ENCODE peak calls at places on chromosomes 11 and 22, in six cellular contexts. F is cardiac fibroblast, Y is glutamatergic neuron, K is lower lobe of right lung, T is uterus, A is PC-9. Q is an unnamed sample.

GRCh38 chr22:35446365-35446764 is 46.4 kb downstream of the MCM5 start:
- DNase-seq in A (peak), F (peak), T (peak), K (no peak), Y (no peak), Q (no peak)

GRCh38 chr11:1504581-1505290 is 18.2 kb upstream of the MOB2 start:
- DNase-seq in A (no peak), F (no peak), T (no peak), Y (no peak), K (peak), Q (no peak)

GRCh38 chr11:2742611-2743426 is 43.0 kb upstream of the KCNQ1OT1 start:
- DNase-seq in Y (peak), A (no peak), K (peak), T (no peak), F (no peak), Q (no peak)

GRCh38 chr11:126917531-126918204 is 82.9 kb downstream of the KIRREL3 start:
- DNase-seq in A (peak), K (no peak), T (no peak), F (peak), Y (no peak), Q (no peak)

GRCh38 chr22:40121463-40121862 is 56.3 kb upstream of the TNRC6B start:
- DNase-seq in F (no peak), K (no peak), T (no peak), Y (peak), A (no peak), Q (no peak)

GRCh38 chr11:89487016-89487415 is 4.2 kb downstream of the NOX4 start:
- DNase-seq in A (no peak), F (peak), Y (no peak), K (no peak), T (no peak), Q (no peak)

GRCh38 chr11:12871788-12872321 is 137.3 kb upstream of the RASSF10 start:
- DNase-seq in F (peak), Y (no peak), K (no peak), A (no peak), T (peak), Q (no peak)

GRCh38 chr11:133206313-133207005 is 325.8 kb downstream of the OPCML start:
- DNase-seq in T (no peak), F (no peak), Y (no peak), K (no peak), A (no peak), Q (no peak)

GRCh38 chr11:18623707-18624106 is 10.4 kb downstream of the SPTY2D1 start:
- DNase-seq in A (no peak), F (no peak), T (no peak), Y (no peak), K (no peak), Q (no peak)

GRCh38 chr22:49664371-49664881 is 163.2 kb downstream of the BRD1 start:
- DNase-seq in F (no peak), A (no peak), T (peak), Y (no peak), K (peak), Q (no peak)

GRCh38 chr11:34281256-34281655 is 76.6 kb downstream of the ABTB2 start:
- DNase-seq in Y (no peak), T (no peak), F (peak), K (no peak), A (no peak), Q (no peak)

GRCh38 chr11:619625-620050 is 3.9 kb upstream of the IRF7 start:
- DNase-seq in A (no peak), F (no peak), T (no peak), K (no peak), Y (no peak), Q (no peak)

GRCh38 chr22:37749223-37749622 is 52.4 kb downstream of the TRIOBP start:
- DNase-seq in A (peak), Y (no peak), T (no peak), K (peak), F (no peak), Q (no peak)

GRCh38 chr22:20628081-20628939 is 120.9 kb downstream of the MED15 start:
- DNase-seq in F (no peak), T (no peak), A (no peak), Y (no peak), K (no peak), Q (no peak)

GRCh38 chr11:44224867-44225501 is 85.0 kb downstream of the ALX4 start:
- DNase-seq in K (no peak), F (peak), Y (no peak), T (no peak), A (no peak), Q (no peak)

GRCh38 chr11:117976445-117976844 is 9.7 kb upstream of the IL10RA start:
- DNase-seq in A (no peak), K (no peak), Y (no peak), F (no peak), T (no peak), Q (no peak)

GRCh38 chr22:49532831-49533802 is 294.6 kb downstream of the BRD1 start:
- DNase-seq in K (no peak), F (no peak), T (no peak), Y (no peak), A (no peak), Q (no peak)

GRCh38 chr22:21837184-21837979 is 30.1 kb downstream of the MAPK1 start:
- DNase-seq in K (no peak), F (peak), A (peak), T (peak), Y (no peak), Q (peak)

GRCh38 chr11:105357764-105358163 is 218.2 kb upstream of the CARD18 start:
- DNase-seq in A (no peak), K (no peak), Y (no peak), F (peak), T (no peak), Q (no peak)

GRCh38 chr11:33912405-33913361 is 20.8 kb upstream of the LMO2 start:
- DNase-seq in K (no peak), F (peak), Y (no peak), A (peak), T (no peak), Q (no peak)

GRCh38 chr11:25159341-25159740 is 662.5 kb downstream of the LUZP2 start:
- DNase-seq in A (no peak), Y (no peak), K (no peak), F (peak), T (no peak), Q (no peak)

GRCh38 chr11:123132881-123133280 is 62.2 kb downstream of the CLMP start:
- DNase-seq in K (no peak), Y (no peak), F (no peak), T (no peak), A (no peak), Q (no peak)

GRCh38 chr11:128251140-128251539 is 336.2 kb downstream of the ETS1 start:
- DNase-seq in T (no peak), F (peak), K (no peak), Y (no peak), A (no peak), Q (no peak)

GRCh38 chr11:14537134-14537599 is 17.0 kb upstream of the PSMA1 start:
- DNase-seq in T (no peak), K (no peak), Y (no peak), F (peak), A (no peak), Q (no peak)

GRCh38 chr11:563812-564578 is 3.2 kb downstream of the RASSF7 start:
- DNase-seq in T (no peak), F (no peak), Y (no peak), K (no peak), A (peak), Q (no peak)

GRCh38 chr11:34012734-34013133 is 38.8 kb upstream of the CAPRIN1 start:
- DNase-seq in F (no peak), Y (no peak), K (no peak), T (no peak), A (no peak), Q (no peak)

GRCh38 chr11:76656087-76656531 is 14.4 kb downstream of the LRRC32 start:
- DNase-seq in F (no peak), Y (peak), T (no peak), A (no peak), K (no peak), Q (no peak)

GRCh38 chr11:128692750-128693578 is 908 bp upstream of the FLI1 start:
- DNase-seq in T (no peak), K (peak), F (peak), Y (peak), A (no peak), Q (no peak)

GRCh38 chr22:44697423-44698179 is 4.4 kb upstream of the PRR5 start:
- DNase-seq in Y (peak), A (peak), F (peak), T (peak), K (peak), Q (peak)

GRCh38 chr11:130588471-130588870 is 140.0 kb downstream of the ADAMTS15 start:
- DNase-seq in A (no peak), T (no peak), F (no peak), Y (no peak), K (no peak), Q (no peak)

GRCh38 chr11:79950741-79951140 is 509.9 kb upstream of the TENM4 start:
- DNase-seq in A (no peak), K (no peak), Y (no peak), T (no peak), F (no peak), Q (no peak)

GRCh38 chr11:123815116-123815515 is 9.0 kb upstream of the OR6M1 start:
- DNase-seq in T (no peak), F (no peak), A (no peak), K (no peak), Y (no peak), Q (no peak)

GRCh38 chr11:86987687-86988086 is 32.5 kb upstream of the FZD4 start:
- DNase-seq in A (no peak), T (no peak), Y (no peak), F (no peak), K (no peak), Q (no peak)

GRCh38 chr22:40276877-40277823 is 69.2 kb upstream of the ADSL start:
- DNase-seq in Y (no peak), F (peak), K (no peak), T (no peak), A (no peak), Q (no peak)

GRCh38 chr11:35526370-35526792 is 965 bp upstream of the PAMR1 start:
- DNase-seq in F (peak), A (no peak), K (no peak), T (no peak), Y (no peak), Q (no peak)

GRCh38 chr22:49632199-49633009 is 195.3 kb downstream of the BRD1 start:
- DNase-seq in Y (no peak), K (peak), A (peak), T (no peak), F (peak), Q (peak)

GRCh38 chr11:16336721-16337120 is 19.6 kb downstream of the SOX6 start:
- DNase-seq in K (no peak), T (no peak), A (no peak), F (no peak), Y (no peak), Q (no peak)

GRCh38 chr11:86291466-86292262 is 10.4 kb upstream of the HIKESHI start:
- DNase-seq in A (peak), Y (peak), F (peak), K (no peak), T (peak), Q (peak)

DNA sequence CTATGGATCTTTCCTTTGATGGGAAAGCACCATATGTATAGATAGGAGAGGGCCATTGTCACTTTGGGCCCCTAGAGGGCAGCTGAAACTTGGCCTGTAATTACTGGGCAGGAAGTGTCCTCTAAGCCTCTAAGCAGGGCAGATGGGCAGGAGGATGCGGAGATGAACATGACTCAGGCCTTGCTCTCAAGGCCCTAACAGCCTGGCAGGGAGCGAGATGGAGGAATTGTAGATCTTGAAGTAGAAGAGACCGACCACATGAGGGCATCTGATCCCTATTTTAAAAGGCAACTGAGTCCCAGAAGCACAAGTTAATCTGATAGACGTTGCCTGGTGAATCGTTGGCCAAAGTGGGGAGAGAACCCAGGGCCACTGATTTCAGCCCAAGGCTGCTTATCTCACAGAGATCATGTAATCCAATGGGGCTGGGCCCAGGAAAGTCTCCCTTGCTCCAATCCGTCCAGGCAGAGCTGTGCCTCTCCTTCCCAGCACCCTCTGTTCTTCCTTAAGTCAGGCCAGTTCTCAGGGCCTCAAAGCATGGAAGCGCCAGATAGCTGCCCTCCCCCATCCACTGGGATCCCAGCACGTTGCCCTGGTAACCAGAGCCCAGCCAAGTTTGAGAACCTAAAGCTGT is 2.5 kb upstream of the SEPTIN3 start:
- DNase-seq in Y (no peak), K (no peak), F (peak), T (no peak), A (peak), Q (peak)
- TF ChIP-seq CTCF in Y (no peak), K (peak), F (peak), T (no peak), A (peak), Q (no peak)

GRCh38 chr11:66066751-66067150 is 3.3 kb upstream of the PACS1 start:
- DNase-seq in Y (no peak), A (no peak), K (no peak), F (no peak), T (no peak), Q (no peak)
- TF ChIP-seq CTCF in Y (no peak), A (no peak), K (no peak), F (no peak), T (no peak), Q (no peak)

DNA sequence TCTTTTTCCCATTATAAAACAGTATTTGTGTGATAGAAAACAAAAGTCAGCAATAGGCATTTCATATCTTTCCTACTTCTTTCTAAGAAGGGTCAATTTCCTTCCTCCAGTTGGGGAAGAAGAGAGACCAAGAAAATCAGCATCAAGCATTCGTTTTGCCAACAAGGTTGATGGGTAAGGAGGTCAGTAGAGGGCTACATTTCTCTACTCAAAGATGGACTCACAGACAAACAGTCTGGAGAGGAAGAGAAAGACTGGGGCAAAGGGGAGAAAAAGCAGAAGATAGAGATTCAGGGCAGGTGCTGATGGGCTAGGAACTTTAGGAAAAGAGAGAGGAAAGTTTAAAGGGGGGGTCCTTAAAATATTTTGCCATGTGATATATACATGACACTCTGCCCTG is 8.6 kb upstream of the MTNR1B start:
- DNase-seq in K (no peak), Y (no peak), F (no peak), A (no peak), T (no peak), Q (no peak)
- TF ChIP-seq CTCF in K (no peak), Y (no peak), F (no peak), A (no peak), T (no peak), Q (no peak)

GRCh38 chr11:116171271-116172140 is 601.3 kb downstream of the BUD13 start:
- DNase-seq in Y (no peak), A (no peak), K (no peak), F (no peak), T (no peak), Q (peak)

GRCh38 chr11:116172156-116172555 is 600.6 kb downstream of the BUD13 start:
- DNase-seq in A (no peak), Y (no peak), K (no peak), T (no peak), F (no peak), Q (peak)

GRCh38 chr11:116168459-116168787 is 604.4 kb downstream of the BUD13 start:
- DNase-seq in Y (no peak), K (no peak), A (no peak), F (no peak), T (no peak), Q (peak)

GRCh38 chr11:116169776-116170175 is 603.0 kb downstream of the BUD13 start:
- DNase-seq in K (no peak), Y (no peak), A (no peak), F (no peak), T (no peak), Q (no peak)

GRCh38 chr11:116170526-116171120 is 602.2 kb downstream of the BUD13 start:
- DNase-seq in T (no peak), Y (no peak), A (no peak), K (no peak), F (no peak), Q (peak)
- TF ChIP-seq CTCF in T (no peak), Y (no peak), A (no peak), K (peak), F (no peak), Q (no peak)

GRCh38 chr11:61480261-61480660 is 28.3 kb upstream of the LRRC10B start:
- DNase-seq in A (no peak), Y (no peak), T (no peak), F (no peak), K (no peak), Q (no peak)

GRCh38 chr11:61481806-61482205 is 26.7 kb upstream of the LRRC10B start:
- DNase-seq in K (no peak), Y (peak), T (no peak), A (no peak), F (no peak), Q (no peak)

GRCh38 chr11:61484541-61484940 is 24.0 kb upstream of the LRRC10B start:
- DNase-seq in K (peak), T (no peak), Y (no peak), F (no peak), A (no peak), Q (no peak)

GRCh38 chr11:61480936-61481335 is 27.6 kb upstream of the LRRC10B start:
- DNase-seq in A (peak), K (no peak), F (peak), T (no peak), Y (peak), Q (peak)

GRCh38 chr11:61482513-61482912 is 26.0 kb upstream of the LRRC10B start:
- DNase-seq in T (no peak), Y (peak), A (peak), K (no peak), F (no peak), Q (peak)
- TF ChIP-seq CTCF in T (no peak), Y (peak), A (peak), K (peak), F (peak), Q (peak)

DNA sequence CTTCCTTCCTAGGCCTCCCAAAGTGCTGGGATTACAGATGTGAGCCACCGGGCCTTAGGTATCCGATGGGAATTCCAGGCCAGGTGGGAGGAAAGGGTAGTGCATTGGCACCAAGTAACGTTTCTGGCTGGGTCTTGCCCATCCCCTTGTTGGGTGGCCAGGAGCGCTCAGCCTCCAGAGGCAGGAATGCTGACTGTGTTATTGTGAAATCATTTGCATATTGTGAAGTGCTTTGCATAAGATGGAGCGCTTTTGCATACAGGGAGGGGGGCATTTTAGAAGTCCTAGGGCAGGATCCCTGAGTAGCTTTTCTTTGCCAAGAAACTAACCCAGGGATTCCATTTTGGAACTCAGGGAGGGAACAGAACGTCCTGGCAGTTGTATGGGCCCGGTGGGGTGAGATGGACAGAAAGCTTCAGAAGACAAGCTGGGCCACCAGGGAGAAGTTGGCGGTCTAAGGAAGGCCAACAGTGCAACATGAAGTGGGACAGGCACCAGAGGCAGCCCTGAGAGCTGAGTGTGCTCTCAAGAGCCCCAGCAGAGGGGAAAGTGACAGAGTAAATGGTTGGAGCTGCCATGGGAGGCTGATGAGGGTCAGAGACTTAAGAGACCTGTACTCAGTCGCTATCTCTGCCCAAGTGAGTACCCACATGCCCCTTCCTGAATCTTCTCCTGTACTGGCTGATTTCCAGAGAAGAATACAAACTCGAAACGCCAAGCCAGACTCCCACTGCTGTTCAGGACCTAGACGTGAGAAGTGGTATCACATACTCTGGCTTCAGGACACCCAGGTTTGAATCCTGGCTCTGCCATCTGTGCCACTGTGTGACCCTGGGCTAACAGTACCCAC is 1.3 kb upstream of the SLC39A13 start:
- DNase-seq in Y (no peak), F (no peak), T (no peak), A (no peak), K (no peak), Q (no peak)
- TF ChIP-seq CTCF in Y (no peak), F (no peak), T (no peak), A (no peak), K (no peak), Q (no peak)